ENCODE peak calls at places on chromosomes 1 and 21, in ten cellular contexts. J is AG10803; O is pulmonary artery endothelial cell; X is HepG2; K is endothelial cell; M is left kidney; N is activated CD4-positive, alpha-beta memory T cell treated with anti-CD3 and anti-CD28 coated beads for 36 hours; E is SK-N-SH; C is caudate nucleus; U is fibroblast of gingiva. H is an unnamed sample.

GRCh38 chr1:109466440-109467300 is at the start of gene SYPL2:
- DNase-seq in U (no peak), K (peak), O (no peak), X (no peak), N (peak), M (peak), C (no peak), E (peak), J (no peak), H (no peak)

GRCh38 chr1:35143737-35144508 is 49.0 kb downstream of the SFPQ start:
- DNase-seq in O (no peak), C (no peak), J (no peak), N (no peak), U (no peak), K (no peak), E (no peak), M (peak), X (no peak), H (no peak)

GRCh38 chr1:58358311-58358710 is 188.2 kb downstream of the OMA1 start:
- DNase-seq in U (peak), J (peak), E (no peak), O (no peak), N (no peak), M (no peak), X (peak), K (no peak), C (no peak), H (no peak)

GRCh38 chr1:67213164-67213563 is 46.9 kb downstream of the IL23R start:
- DNase-seq in E (peak), O (no peak), M (peak), X (peak), C (no peak), J (peak), K (peak), U (no peak), N (no peak), H (no peak)

GRCh38 chr1:85801520-85801919 is 93.3 kb upstream of the ZNHIT6 start:
- DNase-seq in O (no peak), U (peak), E (no peak), N (no peak), C (no peak), M (no peak), J (peak), K (no peak), X (no peak), H (no peak)

GRCh38 chr21:45322231-45322959 is 34.7 kb upstream of the POFUT2 start:
- DNase-seq in E (no peak), X (no peak), J (no peak), N (no peak), C (no peak), K (no peak), O (no peak), M (no peak), U (no peak), H (no peak)

GRCh38 chr1:235050911-235051360 is 77.7 kb downstream of the TOMM20 start:
- DNase-seq in J (peak), O (no peak), M (no peak), U (peak), N (peak), C (no peak), E (peak), X (no peak), K (no peak), H (no peak)

GRCh38 chr1:76135835-76136234 is 61.3 kb downstream of the ST6GALNAC3 start:
- DNase-seq in O (no peak), C (no peak), U (no peak), M (no peak), E (no peak), N (no peak), K (no peak), X (no peak), J (no peak), H (no peak)

GRCh38 chr21:42590431-42591131 is 62.8 kb upstream of the PDE9A start:
- DNase-seq in K (no peak), U (no peak), C (no peak), M (peak), O (no peak), J (no peak), N (peak), E (no peak), X (no peak), H (no peak)

H was measured in fibroblast of the conjunctiva.